ENCODE peak calls at places on chromosomes 4 and X, in seven cellular contexts. One of them, this sample, is unnamed.

GRCh38 chr4:72352746-72353145 is 216.3 kb downstream of the ADAMTS3 start:
- DNase-seq in iPS-NIHi11: no peak
- DNase-seq in NCI-H2171 treated with DMSO at 0.1 percent for 48 hours: no peak
- DNase-seq in stimulated activated naive B cell treated with anti-CD40 and anti-IgM and Interleukin-4, amounts not matched to agents 10 μg/mL and 1 μg/mL and 100 μg/mL, for 72 hours: no peak
- DNase-seq in stimulated activated CD4-positive, alpha-beta T cell treated with anti-CD3 and anti-CD28 coated beads, Interleukin-2, amount 100 ng/mL, for 48 hours: no peak
- DNase-seq in T-helper 9 cell: no peak
- DNase-seq in retinal pigment epithelial cell: peak; percentile 37
- DNase-seq in this sample: no peak

GRCh38 chr4:124636793-124637192 is 75.7 kb downstream of the ANKRD50 start:
- DNase-seq in stimulated activated naive B cell treated with anti-CD40 and anti-IgM and Interleukin-4, amounts not matched to agents 10 μg/mL and 1 μg/mL and 100 μg/mL, for 72 hours: no peak
- DNase-seq in NCI-H2171 treated with DMSO at 0.1 percent for 48 hours: peak; percentile 60
- DNase-seq in iPS-NIHi11: peak; percentile 54
- DNase-seq in T-helper 9 cell: no peak
- DNase-seq in stimulated activated CD4-positive, alpha-beta T cell treated with anti-CD3 and anti-CD28 coated beads, Interleukin-2, amount 100 ng/mL, for 48 hours: no peak
- DNase-seq in retinal pigment epithelial cell: no peak
- DNase-seq in this sample: peak; percentile 98

GRCh38 chr4:96983830-96984229 is 1143.9 kb downstream of the PDHA2 start:
- DNase-seq in retinal pigment epithelial cell: no peak
- DNase-seq in stimulated activated naive B cell treated with anti-CD40 and anti-IgM and Interleukin-4, amounts not matched to agents 10 μg/mL and 1 μg/mL and 100 μg/mL, for 72 hours: no peak
- DNase-seq in stimulated activated CD4-positive, alpha-beta T cell treated with anti-CD3 and anti-CD28 coated beads, Interleukin-2, amount 100 ng/mL, for 48 hours: no peak
- DNase-seq in NCI-H2171 treated with DMSO at 0.1 percent for 48 hours: no peak
- DNase-seq in T-helper 9 cell: no peak
- DNase-seq in iPS-NIHi11: no peak
- DNase-seq in this sample: no peak

GRCh38 chr4:147408189-147408588 is 72.7 kb upstream of the EDNRA start:
- DNase-seq in T-helper 9 cell: no peak
- DNase-seq in stimulated activated CD4-positive, alpha-beta T cell treated with anti-CD3 and anti-CD28 coated beads, Interleukin-2, amount 100 ng/mL, for 48 hours: no peak
- DNase-seq in stimulated activated naive B cell treated with anti-CD40 and anti-IgM and Interleukin-4, amounts not matched to agents 10 μg/mL and 1 μg/mL and 100 μg/mL, for 72 hours: no peak
- DNase-seq in retinal pigment epithelial cell: no peak
- DNase-seq in NCI-H2171 treated with DMSO at 0.1 percent for 48 hours: no peak
- DNase-seq in iPS-NIHi11: no peak
- DNase-seq in this sample: no peak

GRCh38 chr4:99784836-99785235 is 31.8 kb upstream of the DAPP1 start:
- DNase-seq in stimulated activated CD4-positive, alpha-beta T cell treated with anti-CD3 and anti-CD28 coated beads, Interleukin-2, amount 100 ng/mL, for 48 hours: no peak
- DNase-seq in iPS-NIHi11: no peak
- DNase-seq in T-helper 9 cell: no peak
- DNase-seq in NCI-H2171 treated with DMSO at 0.1 percent for 48 hours: no peak
- DNase-seq in stimulated activated naive B cell treated with anti-CD40 and anti-IgM and Interleukin-4, amounts not matched to agents 10 μg/mL and 1 μg/mL and 100 μg/mL, for 72 hours: no peak
- DNase-seq in retinal pigment epithelial cell: no peak
- DNase-seq in this sample: no peak

GRCh38 chr4:115145393-115146160 is 32.2 kb upstream of the NDST4 start:
- DNase-seq in stimulated activated naive B cell treated with anti-CD40 and anti-IgM and Interleukin-4, amounts not matched to agents 10 μg/mL and 1 μg/mL and 100 μg/mL, for 72 hours: no peak
- DNase-seq in T-helper 9 cell: no peak
- DNase-seq in retinal pigment epithelial cell: no peak
- DNase-seq in iPS-NIHi11: no peak
- DNase-seq in NCI-H2171 treated with DMSO at 0.1 percent for 48 hours: peak; percentile 82
- DNase-seq in stimulated activated CD4-positive, alpha-beta T cell treated with anti-CD3 and anti-CD28 coated beads, Interleukin-2, amount 100 ng/mL, for 48 hours: no peak
- DNase-seq in this sample: no peak

GRCh38 chr4:38743866-38744265 is 38.9 kb downstream of the TLR10 start:
- DNase-seq in stimulated activated CD4-positive, alpha-beta T cell treated with anti-CD3 and anti-CD28 coated beads, Interleukin-2, amount 100 ng/mL, for 48 hours: no peak
- DNase-seq in iPS-NIHi11: no peak
- DNase-seq in NCI-H2171 treated with DMSO at 0.1 percent for 48 hours: peak; percentile 75
- DNase-seq in T-helper 9 cell: no peak
- DNase-seq in stimulated activated naive B cell treated with anti-CD40 and anti-IgM and Interleukin-4, amounts not matched to agents 10 μg/mL and 1 μg/mL and 100 μg/mL, for 72 hours: no peak
- DNase-seq in retinal pigment epithelial cell: no peak
- DNase-seq in this sample: no peak

GRCh38 chrX:150731795-150732194 is 38.6 kb downstream of the MTMR1 start:
- DNase-seq in stimulated activated naive B cell treated with anti-CD40 and anti-IgM and Interleukin-4, amounts not matched to agents 10 μg/mL and 1 μg/mL and 100 μg/mL, for 72 hours: no peak
- DNase-seq in iPS-NIHi11: no peak
- DNase-seq in retinal pigment epithelial cell: no peak
- DNase-seq in stimulated activated CD4-positive, alpha-beta T cell treated with anti-CD3 and anti-CD28 coated beads, Interleukin-2, amount 100 ng/mL, for 48 hours: peak; percentile 41
- DNase-seq in T-helper 9 cell: no peak
- DNase-seq in NCI-H2171 treated with DMSO at 0.1 percent for 48 hours: no peak
- DNase-seq in this sample: no peak

GRCh38 chr4:159363376-159363775 is 260.5 kb downstream of the RAPGEF2 start:
- DNase-seq in retinal pigment epithelial cell: no peak
- DNase-seq in NCI-H2171 treated with DMSO at 0.1 percent for 48 hours: no peak
- DNase-seq in stimulated activated naive B cell treated with anti-CD40 and anti-IgM and Interleukin-4, amounts not matched to agents 10 μg/mL and 1 μg/mL and 100 μg/mL, for 72 hours: no peak
- DNase-seq in stimulated activated CD4-positive, alpha-beta T cell treated with anti-CD3 and anti-CD28 coated beads, Interleukin-2, amount 100 ng/mL, for 48 hours: no peak
- DNase-seq in T-helper 9 cell: no peak
- DNase-seq in iPS-NIHi11: no peak
- DNase-seq in this sample: no peak

GRCh38 chrX:17476411-17476810 is 101.4 kb downstream of the NHS start:
- DNase-seq in stimulated activated CD4-positive, alpha-beta T cell treated with anti-CD3 and anti-CD28 coated beads, Interleukin-2, amount 100 ng/mL, for 48 hours: no peak
- DNase-seq in T-helper 9 cell: no peak
- DNase-seq in NCI-H2171 treated with DMSO at 0.1 percent for 48 hours: no peak
- DNase-seq in iPS-NIHi11: no peak
- DNase-seq in stimulated activated naive B cell treated with anti-CD40 and anti-IgM and Interleukin-4, amounts not matched to agents 10 μg/mL and 1 μg/mL and 100 μg/mL, for 72 hours: no peak
- DNase-seq in retinal pigment epithelial cell: no peak
- DNase-seq in this sample: no peak

GRCh38 chrX:21645437-21646220 is 12.5 kb downstream of the KLHL34 start:
- DNase-seq in stimulated activated CD4-positive, alpha-beta T cell treated with anti-CD3 and anti-CD28 coated beads, Interleukin-2, amount 100 ng/mL, for 48 hours: no peak
- DNase-seq in retinal pigment epithelial cell: no peak
- DNase-seq in stimulated activated naive B cell treated with anti-CD40 and anti-IgM and Interleukin-4, amounts not matched to agents 10 μg/mL and 1 μg/mL and 100 μg/mL, for 72 hours: no peak
- DNase-seq in iPS-NIHi11: no peak
- DNase-seq in NCI-H2171 treated with DMSO at 0.1 percent for 48 hours: no peak
- DNase-seq in T-helper 9 cell: no peak
- DNase-seq in this sample: no peak

GRCh38 chr4:21304061-21304541 is 603.8 kb downstream of the PACRGL start:
- DNase-seq in stimulated activated CD4-positive, alpha-beta T cell treated with anti-CD3 and anti-CD28 coated beads, Interleukin-2, amount 100 ng/mL, for 48 hours: no peak
- DNase-seq in stimulated activated naive B cell treated with anti-CD40 and anti-IgM and Interleukin-4, amounts not matched to agents 10 μg/mL and 1 μg/mL and 100 μg/mL, for 72 hours: no peak
- DNase-seq in T-helper 9 cell: no peak
- DNase-seq in NCI-H2171 treated with DMSO at 0.1 percent for 48 hours: no peak
- DNase-seq in iPS-NIHi11: peak; percentile 62
- DNase-seq in retinal pigment epithelial cell: no peak
- DNase-seq in this sample: peak; percentile 89

GRCh38 chr4:8238515-8239053 is 31.0 kb upstream of the HTRA3 start:
- DNase-seq in stimulated activated naive B cell treated with anti-CD40 and anti-IgM and Interleukin-4, amounts not matched to agents 10 μg/mL and 1 μg/mL and 100 μg/mL, for 72 hours: no peak
- DNase-seq in retinal pigment epithelial cell: no peak
- DNase-seq in iPS-NIHi11: peak; percentile 94
- DNase-seq in NCI-H2171 treated with DMSO at 0.1 percent for 48 hours: no peak
- DNase-seq in T-helper 9 cell: no peak
- DNase-seq in stimulated activated CD4-positive, alpha-beta T cell treated with anti-CD3 and anti-CD28 coated beads, Interleukin-2, amount 100 ng/mL, for 48 hours: no peak
- DNase-seq in this sample: peak; percentile 63

GRCh38 chr4:4607336-4608213 is 65.7 kb upstream of the STX18 start:
- DNase-seq in retinal pigment epithelial cell: no peak
- DNase-seq in stimulated activated naive B cell treated with anti-CD40 and anti-IgM and Interleukin-4, amounts not matched to agents 10 μg/mL and 1 μg/mL and 100 μg/mL, for 72 hours: no peak
- DNase-seq in stimulated activated CD4-positive, alpha-beta T cell treated with anti-CD3 and anti-CD28 coated beads, Interleukin-2, amount 100 ng/mL, for 48 hours: no peak
- DNase-seq in iPS-NIHi11: no peak
- DNase-seq in T-helper 9 cell: no peak
- DNase-seq in NCI-H2171 treated with DMSO at 0.1 percent for 48 hours: no peak
- DNase-seq in this sample: no peak

GRCh38 chr4:136768925-136769275 is 763.4 kb downstream of the PCDH18 start:
- DNase-seq in T-helper 9 cell: no peak
- DNase-seq in NCI-H2171 treated with DMSO at 0.1 percent for 48 hours: peak; percentile 2
- DNase-seq in retinal pigment epithelial cell: no peak
- DNase-seq in iPS-NIHi11: no peak
- DNase-seq in stimulated activated naive B cell treated with anti-CD40 and anti-IgM and Interleukin-4, amounts not matched to agents 10 μg/mL and 1 μg/mL and 100 μg/mL, for 72 hours: no peak
- DNase-seq in stimulated activated CD4-positive, alpha-beta T cell treated with anti-CD3 and anti-CD28 coated beads, Interleukin-2, amount 100 ng/mL, for 48 hours: no peak
- DNase-seq in this sample: peak; percentile 48

GRCh38 chrX:107683124-107683895 is 55.0 kb downstream of the PRPS1 start:
- DNase-seq in iPS-NIHi11: no peak
- DNase-seq in NCI-H2171 treated with DMSO at 0.1 percent for 48 hours: no peak
- DNase-seq in T-helper 9 cell: no peak
- DNase-seq in stimulated activated naive B cell treated with anti-CD40 and anti-IgM and Interleukin-4, amounts not matched to agents 10 μg/mL and 1 μg/mL and 100 μg/mL, for 72 hours: no peak
- DNase-seq in retinal pigment epithelial cell: no peak
- DNase-seq in stimulated activated CD4-positive, alpha-beta T cell treated with anti-CD3 and anti-CD28 coated beads, Interleukin-2, amount 100 ng/mL, for 48 hours: no peak
- DNase-seq in this sample: no peak

GRCh38 chr4:112127736-112128322 is 17.4 kb upstream of the FAM241A start:
- DNase-seq in NCI-H2171 treated with DMSO at 0.1 percent for 48 hours: no peak
- DNase-seq in T-helper 9 cell: no peak
- DNase-seq in retinal pigment epithelial cell: no peak
- DNase-seq in stimulated activated CD4-positive, alpha-beta T cell treated with anti-CD3 and anti-CD28 coated beads, Interleukin-2, amount 100 ng/mL, for 48 hours: no peak
- DNase-seq in iPS-NIHi11: peak; percentile 22
- DNase-seq in stimulated activated naive B cell treated with anti-CD40 and anti-IgM and Interleukin-4, amounts not matched to agents 10 μg/mL and 1 μg/mL and 100 μg/mL, for 72 hours: no peak
- DNase-seq in this sample: peak; percentile 60

GRCh38 chrX:70436380-70436779 is 8.3 kb upstream of the DLG3 start:
- DNase-seq in NCI-H2171 treated with DMSO at 0.1 percent for 48 hours: no peak
- DNase-seq in T-helper 9 cell: no peak
- DNase-seq in iPS-NIHi11: peak; percentile 41
- DNase-seq in stimulated activated CD4-positive, alpha-beta T cell treated with anti-CD3 and anti-CD28 coated beads, Interleukin-2, amount 100 ng/mL, for 48 hours: no peak
- DNase-seq in stimulated activated naive B cell treated with anti-CD40 and anti-IgM and Interleukin-4, amounts not matched to agents 10 μg/mL and 1 μg/mL and 100 μg/mL, for 72 hours: no peak
- DNase-seq in retinal pigment epithelial cell: no peak
- DNase-seq in this sample: peak; percentile 81

GRCh38 chrX:70508296-70508911 is 63.8 kb downstream of the DLG3 start:
- DNase-seq in T-helper 9 cell: no peak
- DNase-seq in stimulated activated naive B cell treated with anti-CD40 and anti-IgM and Interleukin-4, amounts not matched to agents 10 μg/mL and 1 μg/mL and 100 μg/mL, for 72 hours: no peak
- DNase-seq in iPS-NIHi11: peak; percentile 33
- DNase-seq in NCI-H2171 treated with DMSO at 0.1 percent for 48 hours: no peak
- DNase-seq in retinal pigment epithelial cell: no peak
- DNase-seq in stimulated activated CD4-positive, alpha-beta T cell treated with anti-CD3 and anti-CD28 coated beads, Interleukin-2, amount 100 ng/mL, for 48 hours: no peak
- DNase-seq in this sample: peak; percentile 76

GRCh38 chr4:55830741-55831140 is 11.2 kb downstream of the EXOC1L start:
- DNase-seq in stimulated activated CD4-positive, alpha-beta T cell treated with anti-CD3 and anti-CD28 coated beads, Interleukin-2, amount 100 ng/mL, for 48 hours: no peak
- DNase-seq in T-helper 9 cell: no peak
- DNase-seq in stimulated activated naive B cell treated with anti-CD40 and anti-IgM and Interleukin-4, amounts not matched to agents 10 μg/mL and 1 μg/mL and 100 μg/mL, for 72 hours: no peak
- DNase-seq in iPS-NIHi11: no peak
- DNase-seq in retinal pigment epithelial cell: peak; percentile 38
- DNase-seq in NCI-H2171 treated with DMSO at 0.1 percent for 48 hours: no peak
- DNase-seq in this sample: no peak

GRCh38 chr4:163448541-163449203 is 24.9 kb downstream of the TKTL2 start:
- DNase-seq in iPS-NIHi11: peak; percentile 12
- DNase-seq in NCI-H2171 treated with DMSO at 0.1 percent for 48 hours: no peak
- DNase-seq in retinal pigment epithelial cell: peak; percentile 19
- DNase-seq in stimulated activated naive B cell treated with anti-CD40 and anti-IgM and Interleukin-4, amounts not matched to agents 10 μg/mL and 1 μg/mL and 100 μg/mL, for 72 hours: no peak
- DNase-seq in stimulated activated CD4-positive, alpha-beta T cell treated with anti-CD3 and anti-CD28 coated beads, Interleukin-2, amount 100 ng/mL, for 48 hours: no peak
- DNase-seq in T-helper 9 cell: no peak
- DNase-seq in this sample: peak; percentile 23

GRCh38 chrX:68432648-68433047 is 647 bp downstream of the OPHN1 start:
- DNase-seq in stimulated activated naive B cell treated with anti-CD40 and anti-IgM and Interleukin-4, amounts not matched to agents 10 μg/mL and 1 μg/mL and 100 μg/mL, for 72 hours: no peak
- DNase-seq in retinal pigment epithelial cell: no peak
- DNase-seq in NCI-H2171 treated with DMSO at 0.1 percent for 48 hours: no peak
- DNase-seq in stimulated activated CD4-positive, alpha-beta T cell treated with anti-CD3 and anti-CD28 coated beads, Interleukin-2, amount 100 ng/mL, for 48 hours: no peak
- DNase-seq in iPS-NIHi11: no peak
- DNase-seq in T-helper 9 cell: no peak
- DNase-seq in this sample: peak; percentile 45

GRCh38 chr4:110287130-110287529 is 88.7 kb upstream of the ELOVL6 start:
- DNase-seq in retinal pigment epithelial cell: no peak
- DNase-seq in NCI-H2171 treated with DMSO at 0.1 percent for 48 hours: no peak
- DNase-seq in T-helper 9 cell: no peak
- DNase-seq in stimulated activated CD4-positive, alpha-beta T cell treated with anti-CD3 and anti-CD28 coated beads, Interleukin-2, amount 100 ng/mL, for 48 hours: no peak
- DNase-seq in iPS-NIHi11: peak; percentile 28
- DNase-seq in stimulated activated naive B cell treated with anti-CD40 and anti-IgM and Interleukin-4, amounts not matched to agents 10 μg/mL and 1 μg/mL and 100 μg/mL, for 72 hours: no peak
- DNase-seq in this sample: no peak

GRCh38 chr4:88097781-88098180 is 60.7 kb downstream of the ABCG2 start:
- DNase-seq in iPS-NIHi11: no peak
- DNase-seq in stimulated activated naive B cell treated with anti-CD40 and anti-IgM and Interleukin-4, amounts not matched to agents 10 μg/mL and 1 μg/mL and 100 μg/mL, for 72 hours: no peak
- DNase-seq in NCI-H2171 treated with DMSO at 0.1 percent for 48 hours: no peak
- DNase-seq in T-helper 9 cell: no peak
- DNase-seq in retinal pigment epithelial cell: no peak
- DNase-seq in stimulated activated CD4-positive, alpha-beta T cell treated with anti-CD3 and anti-CD28 coated beads, Interleukin-2, amount 100 ng/mL, for 48 hours: no peak
- DNase-seq in this sample: no peak

GRCh38 chr4:103204114-103204513 is 6.0 kb upstream of the CENPE start:
- DNase-seq in iPS-NIHi11: no peak
- DNase-seq in NCI-H2171 treated with DMSO at 0.1 percent for 48 hours: peak; percentile 0
- DNase-seq in stimulated activated CD4-positive, alpha-beta T cell treated with anti-CD3 and anti-CD28 coated beads, Interleukin-2, amount 100 ng/mL, for 48 hours: no peak
- DNase-seq in retinal pigment epithelial cell: no peak
- DNase-seq in T-helper 9 cell: no peak
- DNase-seq in stimulated activated naive B cell treated with anti-CD40 and anti-IgM and Interleukin-4, amounts not matched to agents 10 μg/mL and 1 μg/mL and 100 μg/mL, for 72 hours: no peak
- DNase-seq in this sample: no peak

GRCh38 chr4:152999376-153000067 is 63.4 kb downstream of the FHDC1 start:
- DNase-seq in T-helper 9 cell: no peak
- DNase-seq in NCI-H2171 treated with DMSO at 0.1 percent for 48 hours: peak; percentile 93
- DNase-seq in retinal pigment epithelial cell: no peak
- DNase-seq in stimulated activated CD4-positive, alpha-beta T cell treated with anti-CD3 and anti-CD28 coated beads, Interleukin-2, amount 100 ng/mL, for 48 hours: no peak
- DNase-seq in stimulated activated naive B cell treated with anti-CD40 and anti-IgM and Interleukin-4, amounts not matched to agents 10 μg/mL and 1 μg/mL and 100 μg/mL, for 72 hours: no peak
- DNase-seq in iPS-NIHi11: no peak
- DNase-seq in this sample: no peak

GRCh38 chr4:113435893-113436292 is 325.6 kb downstream of the CAMK2D start:
- DNase-seq in retinal pigment epithelial cell: peak; percentile 84
- DNase-seq in stimulated activated CD4-positive, alpha-beta T cell treated with anti-CD3 and anti-CD28 coated beads, Interleukin-2, amount 100 ng/mL, for 48 hours: no peak
- DNase-seq in stimulated activated naive B cell treated with anti-CD40 and anti-IgM and Interleukin-4, amounts not matched to agents 10 μg/mL and 1 μg/mL and 100 μg/mL, for 72 hours: no peak
- DNase-seq in iPS-NIHi11: peak; percentile 8
- DNase-seq in NCI-H2171 treated with DMSO at 0.1 percent for 48 hours: peak; percentile 92
- DNase-seq in T-helper 9 cell: no peak
- DNase-seq in this sample: peak; percentile 90

GRCh38 chr4:53782468-53782865 is 191.2 kb upstream of the LNX1 start:
- DNase-seq in T-helper 9 cell: no peak
- DNase-seq in retinal pigment epithelial cell: no peak
- DNase-seq in iPS-NIHi11: no peak
- DNase-seq in NCI-H2171 treated with DMSO at 0.1 percent for 48 hours: no peak
- DNase-seq in stimulated activated CD4-positive, alpha-beta T cell treated with anti-CD3 and anti-CD28 coated beads, Interleukin-2, amount 100 ng/mL, for 48 hours: no peak
- DNase-seq in stimulated activated naive B cell treated with anti-CD40 and anti-IgM and Interleukin-4, amounts not matched to agents 10 μg/mL and 1 μg/mL and 100 μg/mL, for 72 hours: no peak
- DNase-seq in this sample: no peak

GRCh38 chr4:242121-242848 is 63.0 kb downstream of the ZNF732 start:
- DNase-seq in iPS-NIHi11: peak; percentile 41
- DNase-seq in stimulated activated naive B cell treated with anti-CD40 and anti-IgM and Interleukin-4, amounts not matched to agents 10 μg/mL and 1 μg/mL and 100 μg/mL, for 72 hours: peak; percentile 61
- DNase-seq in NCI-H2171 treated with DMSO at 0.1 percent for 48 hours: peak; percentile 48
- DNase-seq in stimulated activated CD4-positive, alpha-beta T cell treated with anti-CD3 and anti-CD28 coated beads, Interleukin-2, amount 100 ng/mL, for 48 hours: peak; percentile 50
- DNase-seq in retinal pigment epithelial cell: no peak
- DNase-seq in T-helper 9 cell: peak; percentile 44
- DNase-seq in this sample: peak; percentile 91

This sample was measured in mesendoderm.